ENCODE peak calls at places on chromosomes 13 and 19, in seven cellular contexts. X is RWPE1, F is heart left ventricle, Y is heart right ventricle, I is foreskin fibroblast, B is B cell, T is psoas muscle. D is an unnamed sample.

GRCh38 chr13:107712145-107712544 is 503.2 kb downstream of the LIG4 start:
- DNase-seq in X (no peak), F (no peak), Y (no peak), I (no peak), B (no peak), T (no peak), D (no peak)

GRCh38 chr19:39397360-39398296 is 6.5 kb downstream of the MED29 start:
- DNase-seq in X (peak; percentile 76), F (peak; percentile 92), Y (peak; percentile 88), I (peak; percentile 81), B (peak; percentile 95), T (peak; percentile 96), D (peak; percentile 97)

GRCh38 chr19:3404324-3405260 is 38.2 kb downstream of the NFIC start:
- DNase-seq in X (no peak), F (peak; percentile 94), Y (peak; percentile 93), I (peak; percentile 92), B (no peak), T (peak; percentile 96), D (no peak)

GRCh38 chr13:30826911-30827577 is 79.0 kb upstream of the MEDAG start:
- DNase-seq in X (no peak), F (no peak), Y (no peak), I (no peak), B (no peak), T (no peak), D (no peak)

GRCh38 chr19:40549007-40549708 is 27.5 kb upstream of the SHKBP1 start:
- DNase-seq in X (no peak), F (peak; percentile 56), Y (peak; percentile 37), I (no peak), B (peak; percentile 76), T (peak; percentile 77), D (peak; percentile 87)

GRCh38 chr19:6736169-6736916 is 1.0 kb downstream of the GPR108 start:
- DNase-seq in X (peak; percentile 68), F (peak; percentile 82), Y (peak; percentile 77), I (peak; percentile 84), B (peak; percentile 74), T (peak; percentile 83), D (peak; percentile 88)

GRCh38 chr19:34580055-34580336 is 97.0 kb downstream of the SCGB2B2 start:
- DNase-seq in X (no peak), F (no peak), Y (no peak), I (no peak), B (no peak), T (no peak), D (no peak)

GRCh38 chr19:616732-617526 is 16.4 kb downstream of the POLRMT start:
- DNase-seq in X (no peak), F (no peak), Y (no peak), I (no peak), B (no peak), T (no peak), D (no peak)

GRCh38 chr19:46644720-46645119 is 8.7 kb upstream of the GNG8 start:
- DNase-seq in X (no peak), F (no peak), Y (no peak), I (no peak), B (no peak), T (peak; percentile 8), D (no peak)

GRCh38 chr13:21322304-21322965 is 136.7 kb downstream of the ZDHHC20 start:
- DNase-seq in X (no peak), F (no peak), Y (no peak), I (no peak), B (no peak), T (no peak), D (no peak)

GRCh38 chr19:38388310-38389100 is at the start of gene SPRED3:
- DNase-seq in X (peak; percentile 76), F (no peak), Y (no peak), I (peak; percentile 63), B (no peak), T (peak; percentile 62), D (no peak)

GRCh38 chr19:4376245-4376990 is 23.9 kb downstream of the SH3GL1 start:
- DNase-seq in X (no peak), F (no peak), Y (no peak), I (no peak), B (no peak), T (peak; percentile 44), D (no peak)

GRCh38 chr19:14686411-14686810 is 3.4 kb upstream of the ZNF333 start:
- DNase-seq in X (no peak), F (no peak), Y (no peak), I (peak; percentile 1), B (peak; percentile 47), T (no peak), D (peak; percentile 49)

GRCh38 chr19:49469828-49470614 is 4.0 kb upstream of the FLT3LG start:
- DNase-seq in X (no peak), F (no peak), Y (no peak), I (no peak), B (peak; percentile 89), T (peak; percentile 66), D (peak; percentile 94)

GRCh38 chr13:80339841-80340642 is 884 bp downstream of the SPRY2 start:
- DNase-seq in X (peak; percentile 19), F (peak; percentile 68), Y (peak; percentile 56), I (no peak), B (peak; percentile 39), T (peak; percentile 74), D (peak; percentile 20)

GRCh38 chr13:71858647-71859046 is 8.4 kb downstream of the DACH1 start:
- DNase-seq in X (no peak), F (no peak), Y (no peak), I (no peak), B (no peak), T (no peak), D (no peak)

GRCh38 chr19:4877753-4878490 is 10.5 kb upstream of the PLIN3 start:
- DNase-seq in X (no peak), F (peak; percentile 66), Y (no peak), I (no peak), B (no peak), T (peak; percentile 94), D (no peak)

GRCh38 chr19:57302020-57302465 is 18.2 kb upstream of the ZNF543 start:
- DNase-seq in X (peak; percentile 91), F (peak; percentile 25), Y (no peak), I (peak; percentile 94), B (no peak), T (peak; percentile 89), D (no peak)

GRCh38 chr19:47615714-47616113 is 6.8 kb downstream of the BICRA start:
- DNase-seq in X (no peak), F (no peak), Y (no peak), I (no peak), B (no peak), T (no peak), D (no peak)

GRCh38 chr13:94233401-94233800 is 246.1 kb downstream of the DCT start:
- DNase-seq in X (peak; percentile 64), F (no peak), Y (peak; percentile 7), I (peak; percentile 86), B (no peak), T (no peak), D (no peak)

GRCh38 chr13:96982672-96983071 is 11.6 kb downstream of the OXGR1 start:
- DNase-seq in X (no peak), F (no peak), Y (peak; percentile 22), I (no peak), B (no peak), T (no peak), D (no peak)

GRCh38 chr13:96988441-96988840 is 5.8 kb downstream of the OXGR1 start:
- DNase-seq in X (no peak), F (no peak), Y (no peak), I (no peak), B (no peak), T (no peak), D (no peak)

DNA sequence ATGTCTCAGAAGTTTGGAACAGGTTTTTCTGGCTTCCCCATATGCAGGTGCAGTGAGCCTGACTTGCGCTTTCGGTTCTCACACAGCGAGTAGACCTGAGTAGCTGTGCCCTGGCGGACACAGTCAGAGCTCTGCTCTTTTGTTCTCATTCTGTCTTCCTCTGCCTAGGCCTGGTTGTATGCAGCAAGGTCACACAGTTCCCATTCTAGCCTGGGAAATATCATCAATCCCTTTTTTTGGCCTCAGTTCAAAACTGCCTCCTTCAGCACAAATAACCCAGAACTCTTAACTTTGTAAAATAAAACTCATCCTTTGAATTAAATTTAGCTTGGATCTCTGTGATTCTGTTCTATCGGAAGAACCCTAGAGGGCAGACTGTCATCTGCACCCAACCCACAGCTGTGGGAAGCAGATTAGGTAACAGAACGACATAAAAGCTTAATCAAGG is 10.2 kb downstream of the OXGR1 start:
- DNase-seq in X (peak; percentile 24), F (peak; percentile 33), Y (no peak), I (no peak), B (peak; percentile 19), T (no peak), D (peak; percentile 7)
- TF ChIP-seq CTCF in X (no peak), F (peak; percentile 31), Y (no peak), I (no peak), B (no peak), T (no peak), D (no peak)

GRCh38 chr13:23866420-23867026 is 22.7 kb downstream of the MIPEP start:
- DNase-seq in X (no peak), F (no peak), Y (no peak), I (no peak), B (no peak), T (no peak), D (no peak)

GRCh38 chr13:23868521-23868920 is 20.7 kb downstream of the MIPEP start:
- DNase-seq in X (peak; percentile 59), F (no peak), Y (no peak), I (peak; percentile 38), B (no peak), T (no peak), D (no peak)

GRCh38 chr13:23867027-23867491 is 22.1 kb downstream of the MIPEP start:
- DNase-seq in X (no peak), F (no peak), Y (no peak), I (peak; percentile 44), B (no peak), T (no peak), D (no peak)

GRCh38 chr13:23871616-23872220 is 17.5 kb downstream of the MIPEP start:
- DNase-seq in X (peak; percentile 52), F (no peak), Y (no peak), I (no peak), B (peak; percentile 37), T (no peak), D (no peak)

GRCh38 chr13:23870356-23871146 is 18.6 kb downstream of the MIPEP start:
- DNase-seq in X (no peak), F (no peak), Y (no peak), I (no peak), B (peak; percentile 53), T (no peak), D (no peak)
- TF ChIP-seq CTCF in X (no peak), F (no peak), Y (no peak), I (no peak), B (no peak), T (no peak), D (no peak)

GRCh38 chr19:18340990-18341868 is 831 bp downstream of the PGPEP1 start:
- DNase-seq in X (no peak), F (peak; percentile 66), Y (peak; percentile 53), I (peak; percentile 50), B (peak; percentile 69), T (peak; percentile 84), D (peak; percentile 88)
- TF ChIP-seq CTCF in X (no peak), F (peak; percentile 5), Y (peak; percentile 5), I (no peak), B (no peak), T (no peak), D (no peak)

DNA sequence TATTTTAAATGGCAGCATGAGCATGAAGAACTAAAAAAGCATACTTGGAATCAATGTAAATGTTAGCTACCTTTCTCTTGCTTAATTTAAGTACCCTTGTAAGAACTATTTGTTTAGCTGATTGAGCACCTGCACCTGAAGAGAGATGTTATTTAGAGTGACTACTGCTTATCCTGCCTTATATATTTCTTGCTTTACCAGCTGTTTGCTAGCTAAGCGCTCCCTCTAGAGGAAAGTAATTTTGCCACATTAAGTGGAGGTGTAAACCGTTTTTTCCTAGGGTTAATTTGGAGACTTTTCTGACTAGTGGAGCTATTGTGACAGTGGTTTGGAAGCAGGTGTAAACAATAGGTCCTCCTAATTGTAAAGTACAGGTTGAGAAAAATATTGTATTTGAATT is 19.4 kb upstream of the PSG2 start:
- DNase-seq in X (no peak), F (no peak), Y (no peak), I (no peak), B (no peak), T (no peak), D (no peak)
- TF ChIP-seq CTCF in X (no peak), F (no peak), Y (no peak), I (no peak), B (no peak), T (no peak), D (no peak)